ENCODE peak calls at places on chromosomes 1 and 21, in six cellular contexts. M, Q, Y, J, D and T are unnamed samples. For H3K36me3 and H3K27me3, the result is how much of the 10 kb centered on the place peaks cover.

GRCh38 chr1:40980453-40981121 is 1.1 kb downstream of the CTPS1 start:
- DNase-seq in J (peak), Y (peak), M (no peak), Q (peak), D (peak), T (peak)

GRCh38 chr1:57966751-57967406 is 543.0 kb upstream of the DAB1 start:
- DNase-seq in Y (peak), D (no peak), M (no peak), Q (peak), J (no peak), T (peak)

GRCh38 chr1:57036896-57037295 is 71.1 kb upstream of the C8B start:
- DNase-seq in M (no peak), D (no peak), Q (no peak), Y (no peak), J (no peak), T (no peak)

GRCh38 chr1:247077234-247077633 is 1.4 kb downstream of the ZNF670 start:
- DNase-seq in M (no peak), Q (no peak), Y (no peak), J (no peak), D (peak), T (no peak)

GRCh38 chr1:9322845-9323244 is 30.2 kb downstream of the SPSB1 start:
- DNase-seq in J (no peak), Y (no peak), M (no peak), Q (no peak), D (no peak), T (peak)

GRCh38 chr21:42632771-42633690 is 20.4 kb upstream of the PDE9A start:
- DNase-seq in Q (no peak), M (no peak), J (no peak), D (no peak), Y (no peak), T (no peak)

GRCh38 chr1:64701886-64702285 is 43.0 kb upstream of the RAVER2 start:
- DNase-seq in D (no peak), Q (no peak), M (no peak), Y (no peak), J (no peak), T (no peak)

GRCh38 chr1:3453891-3454810 is at the start of gene ARHGEF16:
- DNase-seq in M (no peak), D (peak), Y (peak), Q (peak), J (no peak), T (peak)

GRCh38 chr1:2592672-2593071 is 6.1 kb downstream of the PRXL2B start:
- DNase-seq in Y (no peak), M (no peak), Q (no peak), J (no peak), D (no peak), T (peak)

GRCh38 chr1:2135425-2135824 is 59.1 kb downstream of the FAAP20 start:
- DNase-seq in Y (peak), M (no peak), Q (peak), D (peak), J (no peak), T (no peak)

GRCh38 chr21:41133896-41134522 is 34.0 kb upstream of the BACE2 start:
- DNase-seq in J (no peak), Y (peak), M (no peak), D (peak), Q (peak), T (peak)

DNA sequence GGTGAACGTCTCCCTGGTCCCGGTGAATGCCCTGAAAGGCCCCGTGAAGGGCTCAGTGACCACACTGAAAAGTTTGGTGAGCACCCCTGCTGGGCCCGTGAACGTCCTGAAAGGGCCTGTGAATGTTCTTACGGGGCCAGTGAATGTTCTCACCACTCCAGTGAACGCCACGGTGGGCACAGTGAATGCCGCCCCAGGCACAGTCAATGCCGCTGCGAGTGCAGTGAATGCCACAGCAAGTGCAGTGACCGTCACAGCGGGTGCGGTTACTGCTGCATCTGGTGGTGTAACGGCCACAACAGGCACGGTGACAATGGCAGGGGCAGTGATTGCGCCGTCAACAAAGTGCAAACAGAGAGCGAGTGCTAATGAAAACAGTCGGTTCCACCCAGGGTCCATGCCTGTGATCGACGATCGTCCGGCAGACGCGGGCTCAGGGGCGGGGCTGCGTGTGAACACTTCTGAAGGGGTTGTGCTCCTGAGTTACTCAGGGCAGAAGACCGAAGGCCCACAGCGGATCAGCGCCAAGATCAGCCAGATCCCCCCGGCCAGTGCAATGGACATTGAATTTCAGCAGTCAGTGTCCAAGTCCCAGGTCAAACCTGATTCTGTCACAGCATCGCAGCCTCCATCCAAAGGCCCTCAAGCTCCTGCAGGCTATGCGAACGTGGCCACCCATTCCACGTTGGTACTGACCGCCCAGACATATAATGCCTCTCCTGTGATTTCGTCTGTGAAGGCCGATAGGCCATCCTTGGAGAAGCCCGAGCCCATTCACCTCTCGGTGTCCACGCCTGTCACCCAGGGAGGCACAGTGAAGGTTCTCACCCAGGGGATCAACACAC is 41.5 kb downstream of the ZBTB17 start:
- DNase-seq in Y (no peak), D (no peak), J (no peak), Q (no peak), M (no peak), T (no peak)
- H3K36me3 ChIP-seq in Y (under half), D (half or more), J (half or more), Q (under half), M (half or more), T (under half)

DNA sequence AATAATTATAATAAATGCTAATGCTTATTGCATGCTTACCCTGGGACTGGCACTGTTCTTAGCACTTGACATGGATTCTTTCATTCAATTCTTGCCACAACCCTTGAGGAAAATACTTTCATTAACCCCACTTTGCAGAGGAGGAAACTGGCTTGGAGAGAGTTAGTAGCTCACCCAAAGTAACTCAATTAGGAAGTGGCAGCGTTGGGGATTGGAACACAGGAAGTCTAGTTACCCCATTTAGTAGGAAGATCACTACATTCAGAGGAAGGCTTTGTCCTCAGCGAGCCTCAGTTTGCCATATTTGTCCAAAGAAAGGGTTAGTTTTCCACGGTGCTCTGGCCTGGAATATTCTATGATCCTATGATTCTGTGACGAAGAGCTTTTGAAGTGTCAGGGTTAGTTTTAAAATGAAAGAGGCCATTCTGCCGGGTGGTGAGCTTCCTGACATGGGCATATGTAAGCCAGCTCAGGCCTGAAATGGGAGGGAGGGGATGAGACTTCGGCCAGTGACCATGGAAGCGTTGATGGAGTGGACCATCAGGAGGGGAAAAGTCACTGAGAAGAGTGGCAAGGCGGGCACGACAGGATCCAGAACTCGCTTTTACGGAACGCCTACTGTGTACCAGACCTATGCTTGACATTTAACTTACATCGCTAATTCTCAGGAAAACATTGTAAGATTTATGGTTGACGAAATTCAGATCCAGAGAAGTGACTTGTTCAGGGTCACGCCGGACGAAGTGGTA is 28.2 kb upstream of the EPB41 start:
- DNase-seq in M (no peak), J (no peak), D (no peak), Y (no peak), Q (no peak), T (no peak)
- H3K4me3 ChIP-seq in M (peak), J (peak), D (no peak), Y (no peak), Q (no peak), T (peak)

DNA sequence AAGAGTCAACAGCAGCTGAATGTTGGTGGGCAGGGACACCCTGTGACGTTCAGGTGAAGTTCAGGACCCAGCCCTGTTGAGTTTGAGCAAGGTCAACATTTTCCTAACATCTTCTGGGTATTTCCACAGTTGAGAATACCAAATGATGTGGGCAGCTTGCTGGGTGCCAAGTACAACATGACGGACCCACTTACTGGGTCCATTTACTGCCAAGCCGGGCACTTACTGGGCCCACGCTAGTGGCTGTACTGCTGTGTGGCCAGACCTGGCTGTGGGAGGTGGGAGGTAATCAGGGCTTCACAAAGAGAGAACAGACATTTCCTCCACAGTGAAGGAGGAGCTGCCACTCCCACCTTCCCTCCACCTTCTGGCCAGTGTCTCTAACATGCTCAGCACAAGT is 99.2 kb downstream of the PSMG1 start:
- DNase-seq in Y (no peak), D (no peak), J (no peak), Q (no peak), M (no peak), T (no peak)
- H3K27me3 ChIP-seq in Y (under half), D (under half), J (under half), Q (under half), M (under half), T (under half)

GRCh38 chr21:34807146-34807880 is 138.5 kb downstream of the CLIC6 start:
- DNase-seq in J (peak), Y (peak), D (peak), M (peak), Q (peak), T (no peak)
- H3K36me3 ChIP-seq in J (under half), Y (under half), D (under half), M (under half), Q (under half), T (under half)

GRCh38 chr1:153534933-153535663 is 693 bp downstream of the S100A6 start:
- DNase-seq in Y (no peak), D (no peak), Q (no peak), M (peak), J (peak), T (peak)
- H3K4me3 ChIP-seq in Y (no peak), D (peak), Q (peak), M (peak), J (peak), T (peak)

DNA sequence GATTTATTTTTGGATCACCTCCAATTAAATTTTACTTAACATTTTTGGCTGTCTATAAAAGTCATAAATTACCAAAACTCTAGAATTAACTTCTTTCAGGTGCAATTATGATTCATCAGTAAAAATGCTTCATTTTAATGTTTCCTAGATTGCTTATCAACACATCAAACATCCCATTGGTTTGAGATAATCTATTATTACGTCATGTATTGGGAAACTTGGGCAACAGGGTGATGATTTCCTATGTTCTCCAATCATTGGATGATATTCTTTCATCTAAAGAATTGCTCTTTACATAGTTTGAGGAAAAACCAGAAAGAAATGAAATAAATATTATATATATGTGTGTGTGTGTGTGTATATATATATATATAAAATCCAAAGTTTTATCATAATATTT is 76.8 kb upstream of the KCNJ6 start:
- DNase-seq in Q (no peak), J (no peak), M (no peak), Y (no peak), D (no peak), T (no peak)
- H3K27me3 ChIP-seq in Q (under half), J (under half), M (under half), Y (under half), D (under half), T (under half)

GRCh38 chr21:37146320-37147225 is 73.5 kb downstream of the TTC3 start:
- DNase-seq in J (no peak), D (peak), Q (no peak), Y (no peak), M (no peak), T (no peak)
- H3K36me3 ChIP-seq in J (under half), D (under half), Q (under half), Y (under half), M (under half), T (under half)